ENCODE peak calls at places on chromosomes 2 and 18, in eight cellular contexts. S, D, B, G, L, I, O and P are unnamed samples.

GRCh38 chr18:44835555-44836156 is 155.0 kb downstream of the SETBP1 start:
- DNase-seq in S (no peak), D (no peak), B (no peak), G (peak), L (no peak), I (no peak), O (peak), P (no peak)

GRCh38 chr2:181399046-181399445 is 58.1 kb upstream of the ITGA4 start:
- DNase-seq in S (no peak), D (no peak), B (no peak), G (no peak), L (no peak), I (no peak), O (no peak), P (no peak)

GRCh38 chr18:68796936-68797690 is 767 bp upstream of the CCDC102B start:
- DNase-seq in S (no peak), D (peak), B (peak), G (no peak), L (peak), I (no peak), O (no peak), P (no peak)

GRCh38 chr2:45892236-45892701 is 240.8 kb downstream of the PRKCE start:
- DNase-seq in S (no peak), D (no peak), B (no peak), G (no peak), L (no peak), I (no peak), O (no peak), P (no peak)

GRCh38 chr2:189129971-189130370 is 49.6 kb downstream of the COL5A2 start:
- DNase-seq in S (no peak), D (peak), B (no peak), G (no peak), L (peak), I (no peak), O (no peak), P (no peak)

GRCh38 chr2:118699816-118700215 is 147.6 kb downstream of the EN1 start:
- DNase-seq in S (no peak), D (no peak), B (no peak), G (no peak), L (no peak), I (no peak), O (no peak), P (no peak)

GRCh38 chr18:13471971-13472628 is 253.5 kb downstream of the LDLRAD4 start:
- DNase-seq in S (no peak), D (no peak), B (no peak), G (no peak), L (no peak), I (no peak), O (no peak), P (no peak)

GRCh38 chr2:60717691-60718090 is 38.4 kb upstream of the PAPOLG start:
- DNase-seq in S (no peak), D (no peak), B (no peak), G (no peak), L (no peak), I (no peak), O (no peak), P (peak)

GRCh38 chr18:26909599-26910290 is 44.2 kb upstream of the AQP4 start:
- DNase-seq in S (no peak), D (no peak), B (no peak), G (no peak), L (no peak), I (no peak), O (no peak), P (no peak)

GRCh38 chr2:227671170-227671887 is 4.7 kb downstream of the SCYGR5 start:
- DNase-seq in S (no peak), D (no peak), B (no peak), G (no peak), L (no peak), I (no peak), O (no peak), P (no peak)

GRCh38 chr2:177467646-177468045 is 75.1 kb downstream of the AGPS start:
- DNase-seq in S (no peak), D (no peak), B (no peak), G (no peak), L (peak), I (no peak), O (no peak), P (no peak)

GRCh38 chr2:32264422-32265149 is at the start of gene NLRC4:
- DNase-seq in S (no peak), D (no peak), B (no peak), G (no peak), L (no peak), I (no peak), O (no peak), P (no peak)

GRCh38 chr18:12686100-12686499 is 16.4 kb downstream of the CEP76 start:
- DNase-seq in S (no peak), D (no peak), B (no peak), G (no peak), L (no peak), I (no peak), O (no peak), P (no peak)

GRCh38 chr2:71348302-71348701 is 16.7 kb downstream of the ZNF638 start:
- DNase-seq in S (no peak), D (no peak), B (no peak), G (no peak), L (no peak), I (no peak), O (no peak), P (no peak)

GRCh38 chr2:6337123-6337830 is 528.4 kb downstream of the CMPK2 start:
- DNase-seq in S (no peak), D (no peak), B (no peak), G (no peak), L (no peak), I (no peak), O (no peak), P (no peak)

GRCh38 chr18:27921392-27921791 is 255.5 kb downstream of the CDH2 start:
- DNase-seq in S (no peak), D (no peak), B (no peak), G (no peak), L (no peak), I (peak), O (no peak), P (no peak)

GRCh38 chr18:14089176-14089575 is 43.1 kb downstream of the ZNF519 start:
- DNase-seq in S (no peak), D (no peak), B (no peak), G (no peak), L (no peak), I (no peak), O (no peak), P (no peak)

GRCh38 chr2:207534390-207534789 is 4.6 kb downstream of the CREB1 start:
- DNase-seq in S (no peak), D (no peak), B (no peak), G (no peak), L (no peak), I (no peak), O (no peak), P (no peak)

GRCh38 chr2:102601730-102602129 is 17.6 kb upstream of the SLC9A2 start:
- DNase-seq in S (no peak), D (no peak), B (no peak), G (no peak), L (no peak), I (no peak), O (no peak), P (no peak)

GRCh38 chr18:3931542-3932112 is 481.7 kb downstream of the TGIF1 start:
- DNase-seq in S (no peak), D (no peak), B (no peak), G (no peak), L (no peak), I (no peak), O (no peak), P (no peak)

GRCh38 chr2:115118306-115118705 is 675.9 kb downstream of the DPP10 start:
- DNase-seq in S (no peak), D (no peak), B (no peak), G (no peak), L (no peak), I (no peak), O (no peak), P (no peak)

GRCh38 chr2:115119086-115119485 is 676.6 kb downstream of the DPP10 start:
- DNase-seq in S (no peak), D (no peak), B (no peak), G (no peak), L (no peak), I (no peak), O (no peak), P (no peak)

GRCh38 chr2:115115135-115115534 is 672.7 kb downstream of the DPP10 start:
- DNase-seq in S (no peak), D (no peak), B (no peak), G (no peak), L (no peak), I (no peak), O (peak), P (no peak)
- H3K4me3 ChIP-seq in S (no peak), D (no peak), B (no peak), G (no peak), L (no peak), I (no peak), O (no peak), P (no peak)

GRCh38 chr2:235432741-235433520 is 60.9 kb upstream of the AGAP1 start:
- DNase-seq in S (no peak), D (no peak), B (peak), G (no peak), L (no peak), I (no peak), O (no peak), P (no peak)
- H3K4me3 ChIP-seq in S (no peak), D (no peak), B (peak), G (peak), L (no peak), I (no peak), O (no peak), P (peak)

GRCh38 chr2:176115883-176116813 is at the start of gene HOXD10:
- DNase-seq in S (no peak), D (no peak), B (peak), G (no peak), L (no peak), I (peak), O (no peak), P (no peak)
- H3K4me3 ChIP-seq in S (no peak), D (no peak), B (peak), G (no peak), L (no peak), I (peak), O (peak), P (peak)

DNA sequence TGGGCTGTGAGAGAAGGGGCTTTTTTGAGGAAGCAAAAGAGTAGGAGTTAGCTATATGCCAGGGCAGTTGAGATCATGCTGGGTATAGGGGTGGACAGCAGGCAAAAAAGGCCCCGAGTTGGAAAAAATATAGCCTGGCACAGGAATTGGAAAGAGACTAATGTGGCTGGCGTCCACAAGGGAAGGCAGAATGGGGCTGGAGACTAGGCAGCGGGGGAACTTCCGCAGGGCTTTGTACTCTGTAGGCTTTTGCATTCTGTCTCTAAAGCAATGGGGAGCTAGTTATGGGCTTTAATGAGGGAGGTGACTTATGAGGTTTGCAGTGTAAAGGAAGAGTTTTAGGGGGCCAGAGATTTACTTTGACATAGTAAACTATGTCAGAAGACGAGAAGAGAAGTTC is 57.4 kb upstream of the ACVR1 start:
- DNase-seq in S (no peak), D (no peak), B (no peak), G (no peak), L (no peak), I (no peak), O (peak), P (no peak)
- H3K4me3 ChIP-seq in S (no peak), D (no peak), B (no peak), G (no peak), L (no peak), I (no peak), O (no peak), P (no peak)